ENCODE peak calls at places on chromosomes 1 and 21, in five cellular contexts. One of them, this sample, is unnamed.

GRCh38 chr1:100719490-100719889 is at the start of gene VCAM1:
- DNase-seq in NAMALWA: no peak
- DNase-seq in T-cell: no peak
- DNase-seq in lower lobe of right lung: no peak
- DNase-seq in activated CD4-positive, alpha-beta T cell treated with anti-CD3 and anti-CD28 coated beads, Interleukin-2, amount 50 U/mL, for 4 hours: no peak
- DNase-seq in this sample: no peak

GRCh38 chr1:66690666-66691381 is 61.4 kb upstream of the DYNLT5 start:
- DNase-seq in activated CD4-positive, alpha-beta T cell treated with anti-CD3 and anti-CD28 coated beads, Interleukin-2, amount 50 U/mL, for 4 hours: no peak
- DNase-seq in lower lobe of right lung: no peak
- DNase-seq in T-cell: no peak
- DNase-seq in NAMALWA: no peak
- DNase-seq in this sample: no peak

GRCh38 chr1:54314691-54315455 is 91.3 kb downstream of the SSBP3 start:
- DNase-seq in NAMALWA: no peak
- DNase-seq in lower lobe of right lung: no peak
- DNase-seq in T-cell: no peak
- DNase-seq in activated CD4-positive, alpha-beta T cell treated with anti-CD3 and anti-CD28 coated beads, Interleukin-2, amount 50 U/mL, for 4 hours: no peak
- DNase-seq in this sample: no peak

GRCh38 chr1:182614796-182615451 is 10.7 kb upstream of the RGS16 start:
- DNase-seq in lower lobe of right lung: peak
- DNase-seq in activated CD4-positive, alpha-beta T cell treated with anti-CD3 and anti-CD28 coated beads, Interleukin-2, amount 50 U/mL, for 4 hours: peak
- DNase-seq in NAMALWA: peak
- DNase-seq in T-cell: no peak
- DNase-seq in this sample: peak

GRCh38 chr1:98783821-98784220 is 122.3 kb downstream of the SNX7 start:
- DNase-seq in NAMALWA: no peak
- DNase-seq in T-cell: no peak
- DNase-seq in lower lobe of right lung: no peak
- DNase-seq in activated CD4-positive, alpha-beta T cell treated with anti-CD3 and anti-CD28 coated beads, Interleukin-2, amount 50 U/mL, for 4 hours: no peak
- DNase-seq in this sample: no peak

GRCh38 chr1:8902765-8903164 is 24.3 kb upstream of the ENO1 start:
- DNase-seq in activated CD4-positive, alpha-beta T cell treated with anti-CD3 and anti-CD28 coated beads, Interleukin-2, amount 50 U/mL, for 4 hours: no peak
- DNase-seq in lower lobe of right lung: no peak
- DNase-seq in T-cell: no peak
- DNase-seq in NAMALWA: no peak
- DNase-seq in this sample: no peak

GRCh38 chr1:2238361-2239055 is 10.4 kb downstream of the SKI start:
- DNase-seq in T-cell: no peak
- DNase-seq in activated CD4-positive, alpha-beta T cell treated with anti-CD3 and anti-CD28 coated beads, Interleukin-2, amount 50 U/mL, for 4 hours: no peak
- DNase-seq in lower lobe of right lung: no peak
- DNase-seq in NAMALWA: no peak
- DNase-seq in this sample: no peak

GRCh38 chr21:32828908-32829307 is 57.4 kb upstream of the PAXBP1 start:
- DNase-seq in activated CD4-positive, alpha-beta T cell treated with anti-CD3 and anti-CD28 coated beads, Interleukin-2, amount 50 U/mL, for 4 hours: no peak
- DNase-seq in T-cell: no peak
- DNase-seq in lower lobe of right lung: no peak
- DNase-seq in NAMALWA: no peak
- DNase-seq in this sample: no peak

GRCh38 chr1:247180581-247180980 is 8.8 kb upstream of the ZNF124 start:
- DNase-seq in T-cell: no peak
- DNase-seq in NAMALWA: no peak
- DNase-seq in lower lobe of right lung: no peak
- DNase-seq in activated CD4-positive, alpha-beta T cell treated with anti-CD3 and anti-CD28 coated beads, Interleukin-2, amount 50 U/mL, for 4 hours: no peak
- DNase-seq in this sample: no peak

GRCh38 chr1:41666991-41667631 is 182.6 kb upstream of the EDN2 start:
- DNase-seq in NAMALWA: peak
- DNase-seq in lower lobe of right lung: no peak
- DNase-seq in activated CD4-positive, alpha-beta T cell treated with anti-CD3 and anti-CD28 coated beads, Interleukin-2, amount 50 U/mL, for 4 hours: peak
- DNase-seq in T-cell: peak
- DNase-seq in this sample: peak

GRCh38 chr1:33181038-33181861 is 593 bp downstream of the TRIM62 start:
- DNase-seq in activated CD4-positive, alpha-beta T cell treated with anti-CD3 and anti-CD28 coated beads, Interleukin-2, amount 50 U/mL, for 4 hours: peak
- DNase-seq in lower lobe of right lung: peak
- DNase-seq in T-cell: peak
- DNase-seq in NAMALWA: peak
- DNase-seq in this sample: no peak

GRCh38 chr1:3902546-3902945 is 2.5 kb upstream of the C1orf174 start:
- DNase-seq in activated CD4-positive, alpha-beta T cell treated with anti-CD3 and anti-CD28 coated beads, Interleukin-2, amount 50 U/mL, for 4 hours: peak
- DNase-seq in lower lobe of right lung: peak
- DNase-seq in NAMALWA: peak
- DNase-seq in T-cell: no peak
- DNase-seq in this sample: no peak

GRCh38 chr1:26391450-26391849 is 18.9 kb upstream of the ZNF683 start:
- DNase-seq in NAMALWA: peak
- DNase-seq in T-cell: peak
- DNase-seq in lower lobe of right lung: no peak
- DNase-seq in activated CD4-positive, alpha-beta T cell treated with anti-CD3 and anti-CD28 coated beads, Interleukin-2, amount 50 U/mL, for 4 hours: peak
- DNase-seq in this sample: no peak

This sample was measured in MM.1S.